ENCODE peak calls at places on chromosomes 6 and 20, in nine cellular contexts. J is GM12878, R is HepG2, E is keratinocyte, F is left lung, A is SK-N-SH, B is HCT116, S is astrocyte, G is psoas muscle. C is an unnamed sample. For H3K9me3 and H3K4me1, the result is how much of the 10 kb centered on the place peaks cover.

GRCh38 chr6:110938176-110938575 is 20.3 kb upstream of the GTF3C6 start:
- DNase-seq in J (no peak), R (no peak), E (no peak), F (no peak), A (no peak), B (no peak), S (peak), G (no peak), C (no peak)

GRCh38 chr6:168542301-168542700 is 101.3 kb downstream of the SMOC2 start:
- DNase-seq in J (no peak), R (no peak), E (no peak), F (no peak), A (no peak), B (no peak), S (no peak), G (no peak), C (no peak)

GRCh38 chr6:136344420-136344819 is 54.8 kb upstream of the BCLAF1 start:
- DNase-seq in J (no peak), R (no peak), E (no peak), F (no peak), A (no peak), B (no peak), S (peak), G (no peak), C (no peak)

GRCh38 chr20:20253744-20254330 is 114.1 kb upstream of the INSM1 start:
- DNase-seq in J (no peak), R (no peak), E (no peak), F (no peak), A (no peak), B (no peak), S (no peak), G (no peak), C (no peak)

GRCh38 chr6:92945799-92946198 is 473.6 kb downstream of the EPHA7 start:
- DNase-seq in J (no peak), R (no peak), E (no peak), F (no peak), A (no peak), B (no peak), S (peak), G (no peak), C (no peak)

GRCh38 chr20:17854307-17854903 is 114.2 kb downstream of the SNX5 start:
- DNase-seq in J (no peak), R (peak), E (no peak), F (no peak), A (peak), B (peak), S (no peak), G (peak), C (peak)

GRCh38 chr6:105868823-105869460 is 217.2 kb upstream of the PRDM1 start:
- DNase-seq in J (no peak), R (no peak), E (no peak), F (no peak), A (no peak), B (no peak), S (no peak), G (no peak), C (no peak)

GRCh38 chr6:119273799-119274595 is 75.6 kb downstream of the MAN1A1 start:
- DNase-seq in J (no peak), R (no peak), E (no peak), F (no peak), A (peak), B (no peak), S (peak), G (no peak), C (no peak)

GRCh38 chr20:64029293-64030117 is 6.5 kb upstream of the C20orf204 start:
- DNase-seq in J (no peak), R (no peak), E (no peak), F (peak), A (no peak), B (no peak), S (no peak), G (no peak), C (no peak)

GRCh38 chr20:41005361-41005729 is 23.3 kb upstream of the TOP1 start:
- DNase-seq in J (no peak), R (no peak), E (peak), F (peak), A (no peak), B (peak), S (peak), G (peak), C (no peak)

GRCh38 chr20:49288784-49289696 is 11.2 kb upstream of the ZNFX1 start:
- DNase-seq in J (no peak), R (no peak), E (no peak), F (no peak), A (no peak), B (no peak), S (no peak), G (no peak), C (no peak)

GRCh38 chr6:14747881-14748520 is 497.9 kb upstream of the JARID2 start:
- DNase-seq in J (no peak), R (no peak), E (no peak), F (no peak), A (no peak), B (no peak), S (peak), G (no peak), C (no peak)

GRCh38 chr20:56001890-56002289 is 3.4 kb downstream of the CBLN4 start:
- DNase-seq in J (no peak), R (no peak), E (no peak), F (no peak), A (no peak), B (no peak), S (no peak), G (no peak), C (no peak)

GRCh38 chr6:159760602-159761057 is 1.2 kb upstream of the ACAT2 start:
- DNase-seq in J (no peak), R (peak), E (no peak), F (no peak), A (no peak), B (no peak), S (peak), G (no peak), C (peak)

GRCh38 chr20:21352703-21353102 is 44.6 kb downstream of the NKX2-4 start:
- DNase-seq in J (no peak), R (peak), E (no peak), F (no peak), A (no peak), B (no peak), S (peak), G (no peak), C (no peak)

GRCh38 chr6:125989631-125990030 is 3.3 kb downstream of the TRMT11 start:
- DNase-seq in J (no peak), R (peak), E (no peak), F (no peak), A (no peak), B (no peak), S (peak), G (no peak), C (no peak)

GRCh38 chr20:63611646-63612045 is 15.3 kb downstream of the GMEB2 start:
- DNase-seq in J (no peak), R (no peak), E (no peak), F (peak), A (no peak), B (no peak), S (no peak), G (no peak), C (no peak)

DNA sequence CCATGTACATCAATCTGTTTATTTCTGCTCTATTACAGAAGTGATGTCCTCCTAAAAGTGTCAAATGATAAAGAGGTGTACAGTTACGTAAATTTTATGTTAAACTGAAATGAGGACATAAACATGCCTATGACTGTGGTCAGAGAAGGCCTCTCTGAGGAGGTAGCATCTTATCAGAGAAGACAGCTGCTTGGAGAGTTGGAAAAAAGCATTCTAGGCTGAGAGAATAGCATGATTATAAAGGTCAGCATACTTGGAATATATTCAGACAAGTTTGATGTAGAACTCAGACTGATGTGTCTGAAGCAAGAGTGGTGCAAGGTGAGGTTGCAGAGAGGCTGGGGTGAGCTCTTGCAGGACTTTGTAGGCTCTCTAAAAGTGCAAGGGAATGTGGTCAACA is 3.1 kb upstream of the PCNA start:
- DNase-seq in J (no peak), R (no peak), E (no peak), F (no peak), A (no peak), B (no peak), S (no peak), G (no peak), C (no peak)
- H3K9me3 ChIP-seq in J (under half), R (under half), E (under half), F (under half), A (under half), B (under half), S (under half), G (under half), C (under half)

DNA sequence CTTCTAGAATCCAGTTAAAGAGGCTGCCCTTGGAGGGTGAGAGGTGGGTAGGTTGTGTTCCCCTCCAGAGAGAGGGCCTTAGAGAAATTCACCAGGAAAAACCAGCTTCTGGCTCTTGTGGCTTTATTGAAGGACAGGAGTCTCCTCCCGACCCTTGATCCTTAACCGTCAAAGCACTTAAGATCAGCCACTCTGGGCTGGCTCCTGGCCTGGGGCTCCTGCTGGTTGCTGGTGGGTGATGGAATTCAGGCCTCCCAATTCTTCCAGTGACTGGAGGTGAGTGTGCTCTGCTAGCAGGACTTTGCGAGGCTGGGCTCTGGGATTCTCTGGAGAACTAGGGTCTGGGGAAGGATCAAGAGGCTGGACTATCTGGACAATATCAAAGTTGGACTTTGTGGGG is 75.6 kb upstream of the LGSN start:
- DNase-seq in J (no peak), R (no peak), E (no peak), F (no peak), A (no peak), B (no peak), S (no peak), G (no peak), C (no peak)
- H3K4me3 ChIP-seq in J (no peak), R (no peak), E (no peak), F (no peak), A (no peak), B (no peak), S (no peak), G (no peak), C (no peak)

GRCh38 chr20:32113861-32114260 is 4.3 kb downstream of the TM9SF4 start:
- DNase-seq in J (no peak), R (no peak), E (no peak), F (no peak), A (no peak), B (no peak), S (no peak), G (no peak), C (no peak)
- H3K4me1 ChIP-seq in J (under half), R (half or more), E (under half), F (half or more), A (under half), B (under half), S (under half), G (half or more), C (under half)

DNA sequence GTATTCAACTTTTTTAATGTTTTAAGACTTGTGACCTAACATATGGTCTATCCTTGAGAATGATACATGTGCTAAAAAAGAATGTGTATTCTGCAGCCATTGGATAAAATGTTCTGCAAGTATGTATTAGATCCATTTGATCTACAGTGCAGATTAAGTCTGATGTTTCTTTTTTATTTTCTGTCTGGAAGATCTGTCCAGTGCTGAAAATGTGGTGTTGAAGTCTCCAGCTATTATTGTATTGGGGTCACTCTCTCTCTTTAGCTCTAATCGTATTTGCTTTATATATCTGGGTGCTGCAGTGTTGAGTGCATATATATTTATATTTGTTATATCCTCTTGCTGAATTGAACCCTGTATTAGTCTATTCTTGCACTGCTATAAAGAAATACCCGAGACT is 44.2 kb upstream of the TRIM39 start:
- DNase-seq in J (no peak), R (no peak), E (no peak), F (no peak), A (no peak), B (no peak), S (no peak), G (no peak), C (no peak)
- H3K9me3 ChIP-seq in J (under half), R (half or more), E (under half), F (half or more), A (under half), B (under half), S (under half), G (half or more), C (under half)

GRCh38 chr6:36682328-36683144 is 4.0 kb downstream of the CDKN1A start:
- DNase-seq in J (no peak), R (peak), E (peak), F (peak), A (no peak), B (no peak), S (peak), G (peak), C (no peak)
- H3K4me3 ChIP-seq in J (peak), R (peak), E (peak), F (no peak), A (peak), B (peak), S (peak), G (peak), C (no peak)

GRCh38 chr20:32205502-32206382 is 1.8 kb downstream of the PLAGL2 start:
- DNase-seq in J (no peak), R (no peak), E (no peak), F (no peak), A (peak), B (no peak), S (no peak), G (no peak), C (peak)

GRCh38 chr20:32208499-32209154 is 947 bp downstream of the POFUT1 start:
- DNase-seq in J (no peak), R (no peak), E (no peak), F (no peak), A (no peak), B (no peak), S (no peak), G (no peak), C (peak)

GRCh38 chr20:32207211-32207625 is 325 bp downstream of the PLAGL2 start:
- DNase-seq in J (no peak), R (no peak), E (no peak), F (no peak), A (no peak), B (no peak), S (no peak), G (no peak), C (no peak)

GRCh38 chr20:32206383-32207210 is 946 bp downstream of the PLAGL2 start:
- DNase-seq in J (no peak), R (no peak), E (no peak), F (no peak), A (peak), B (no peak), S (no peak), G (no peak), C (no peak)

GRCh38 chr20:32207626-32208498 is at the start of the genes PLAGL2 and POFUT1:
- DNase-seq in J (peak), R (peak), E (no peak), F (peak), A (peak), B (peak), S (peak), G (peak), C (peak)
- H3K4me1 ChIP-seq in J (under half), R (half or more), E (under half), F (half or more), A (under half), B (under half), S (under half), G (half or more), C (under half)

GRCh38 chr6:117387454-117387974 is 38.2 kb downstream of the ROS1 start:
- DNase-seq in J (no peak), R (no peak), E (no peak), F (no peak), A (no peak), B (no peak), S (no peak), G (no peak), C (no peak)

GRCh38 chr6:117389227-117390057 is 36.3 kb downstream of the ROS1 start:
- DNase-seq in J (no peak), R (peak), E (peak), F (no peak), A (no peak), B (no peak), S (no peak), G (no peak), C (no peak)

GRCh38 chr6:117380298-117380697 is 45.4 kb downstream of the ROS1 start:
- DNase-seq in J (no peak), R (no peak), E (no peak), F (no peak), A (no peak), B (no peak), S (no peak), G (no peak), C (no peak)

GRCh38 chr6:117381749-117382148 is 44.0 kb downstream of the ROS1 start:
- DNase-seq in J (no peak), R (no peak), E (no peak), F (no peak), A (no peak), B (no peak), S (no peak), G (no peak), C (no peak)

GRCh38 chr6:117384659-117385058 is 41.1 kb downstream of the ROS1 start:
- DNase-seq in J (no peak), R (no peak), E (no peak), F (no peak), A (no peak), B (no peak), S (no peak), G (no peak), C (no peak)
- H3K9me3 ChIP-seq in J (under half), R (under half), E (under half), F (under half), A (under half), B (under half), S (under half), G (under half), C (under half)

DNA sequence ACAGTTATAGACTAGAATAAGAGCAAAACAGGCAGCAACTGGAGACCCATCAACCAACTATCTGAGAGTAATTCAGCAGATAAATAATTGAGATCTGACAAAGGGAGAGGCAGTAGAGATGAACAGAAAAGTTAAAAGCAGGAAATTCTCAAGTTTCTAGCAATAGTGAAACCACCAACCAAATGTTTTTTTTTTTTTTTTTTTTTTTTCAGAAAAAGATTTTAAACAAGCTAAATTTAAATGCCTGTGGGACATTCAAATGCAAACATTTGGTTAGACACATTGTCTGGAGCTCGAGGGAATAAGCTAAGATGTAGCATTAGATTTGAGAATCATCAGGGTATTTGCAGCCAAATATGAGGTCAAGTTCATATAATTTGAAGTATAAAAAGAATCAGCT is 16.4 kb downstream of the RANBP9 start:
- DNase-seq in J (no peak), R (no peak), E (no peak), F (no peak), A (no peak), B (no peak), S (peak), G (no peak), C (no peak)
- H3K4me3 ChIP-seq in J (no peak), R (no peak), E (no peak), F (no peak), A (no peak), B (no peak), S (no peak), G (no peak), C (no peak)

GRCh38 chr6:89413006-89413400 is 930 bp upstream of the RRAGD start:
- DNase-seq in J (no peak), R (no peak), E (no peak), F (no peak), A (no peak), B (no peak), S (no peak), G (no peak), C (no peak)
- H3K4me1 ChIP-seq in J (under half), R (under half), E (under half), F (under half), A (under half), B (under half), S (under half), G (under half), C (under half)

DNA sequence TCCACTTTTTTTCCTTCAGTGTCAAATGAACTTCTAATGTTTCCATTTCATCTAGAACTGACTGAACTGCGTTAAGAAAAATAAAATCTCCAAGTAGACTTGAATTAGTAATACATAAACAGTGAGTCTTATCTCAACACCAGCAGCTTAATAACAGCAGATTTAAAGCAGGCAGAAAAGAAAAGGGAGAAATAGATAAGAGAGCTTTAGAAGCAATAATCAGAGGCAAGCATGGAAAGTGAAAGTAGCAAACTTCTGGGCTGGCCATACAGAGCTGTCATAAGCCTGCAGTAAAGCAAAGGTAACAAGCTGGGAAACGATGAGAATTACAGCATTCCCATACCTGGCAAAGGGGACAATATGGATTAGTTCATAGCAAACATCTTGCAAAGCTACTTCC is 16.9 kb upstream of the ANGPT4 start:
- DNase-seq in J (no peak), R (no peak), E (no peak), F (no peak), A (no peak), B (no peak), S (no peak), G (no peak), C (no peak)
- H3K9me3 ChIP-seq in J (under half), R (under half), E (under half), F (under half), A (under half), B (under half), S (under half), G (under half), C (under half)